ENCODE peak calls at places on chromosomes 2 and 18, in six cellular contexts. O is ELR, V is EL, W is left colon, M is hepatocyte, D is NCI-H2171 treated with DMSO at 0.1 percent for 48 hours. Z is an unnamed sample.

GRCh38 chr2:77521931-77522470 is at the start of gene LRRTM4:
- DNase-seq in O (no peak), V (no peak), W (no peak), M (peak), D (no peak), Z (peak)

GRCh38 chr2:74457129-74457548 is 1.1 kb upstream of the WBP1 start:
- DNase-seq in O (no peak), V (no peak), W (no peak), M (no peak), D (peak), Z (no peak)

GRCh38 chr2:38158361-38159128 is 82.6 kb upstream of the CYP1B1 start:
- DNase-seq in O (no peak), V (no peak), W (no peak), M (no peak), D (no peak), Z (no peak)

GRCh38 chr18:46418657-46419260 is 238.3 kb downstream of the LOXHD1 start:
- DNase-seq in O (no peak), V (no peak), W (no peak), M (no peak), D (no peak), Z (no peak)

GRCh38 chr2:218892693-218893348 is 12.2 kb downstream of the WNT10A start:
- DNase-seq in O (peak), V (peak), W (peak), M (peak), D (peak), Z (peak)

GRCh38 chr2:20164061-20164733 is 60.7 kb downstream of the SDC1 start:
- DNase-seq in O (peak), V (no peak), W (no peak), M (no peak), D (peak), Z (no peak)

GRCh38 chr2:26807788-26808460 is 22.1 kb downstream of the CENPA start:
- DNase-seq in O (no peak), V (peak), W (no peak), M (peak), D (peak), Z (no peak)

GRCh38 chr2:64672708-64673107 is 19.0 kb upstream of the SERTAD2 start:
- DNase-seq in O (no peak), V (no peak), W (no peak), M (no peak), D (no peak), Z (no peak)

GRCh38 chr2:235478609-235479008 is 15.2 kb upstream of the AGAP1 start:
- DNase-seq in O (no peak), V (no peak), W (no peak), M (no peak), D (no peak), Z (no peak)

GRCh38 chr2:196563876-196564275 is 75.6 kb upstream of the CCDC150 start:
- DNase-seq in O (no peak), V (no peak), W (no peak), M (no peak), D (no peak), Z (no peak)

GRCh38 chr2:241620419-241620769 is 16.6 kb downstream of the THAP4 start:
- DNase-seq in O (peak), V (peak), W (no peak), M (no peak), D (no peak), Z (no peak)

GRCh38 chr2:239876241-239876947 is 148.7 kb downstream of the NDUFA10 start:
- DNase-seq in O (no peak), V (no peak), W (no peak), M (no peak), D (no peak), Z (no peak)